ENCODE peak calls at places on chromosomes 16 and 17, in ten cellular contexts. One of them, this sample, is unnamed. For H3K27me3, the result is how much of the 10 kb centered on the place peaks cover.

GRCh38 chr16:54542805-54543504 is 256.4 kb upstream of the IRX3 start:
- DNase-seq in aorta: no peak
- DNase-seq in ovary: no peak
- DNase-seq in CD8-positive, alpha-beta T cell: no peak
- DNase-seq in psoas muscle: no peak
- DNase-seq in uterus: no peak
- DNase-seq in adrenal gland: no peak
- DNase-seq in prostate gland: no peak
- DNase-seq in mesendoderm: no peak
- DNase-seq in lung: no peak
- DNase-seq in this sample: no peak

GRCh38 chr17:60565233-60565632 is 34.8 kb upstream of the PPM1D start:
- DNase-seq in aorta: no peak
- DNase-seq in ovary: no peak
- DNase-seq in CD8-positive, alpha-beta T cell: no peak
- DNase-seq in psoas muscle: no peak
- DNase-seq in uterus: no peak
- DNase-seq in adrenal gland: no peak
- DNase-seq in prostate gland: no peak
- DNase-seq in mesendoderm: no peak
- DNase-seq in lung: no peak
- DNase-seq in this sample: no peak

GRCh38 chr16:4021070-4021779 is 95.0 kb downstream of the ADCY9 start:
- DNase-seq in aorta: peak
- DNase-seq in ovary: no peak
- DNase-seq in CD8-positive, alpha-beta T cell: no peak
- DNase-seq in psoas muscle: no peak
- DNase-seq in uterus: no peak
- DNase-seq in adrenal gland: no peak
- DNase-seq in prostate gland: peak
- DNase-seq in mesendoderm: no peak
- DNase-seq in lung: peak
- DNase-seq in this sample: no peak

GRCh38 chr17:80948091-80948960 is 43.3 kb upstream of the CHMP6 start:
- DNase-seq in aorta: peak
- DNase-seq in ovary: no peak
- DNase-seq in CD8-positive, alpha-beta T cell: no peak
- DNase-seq in psoas muscle: no peak
- DNase-seq in uterus: peak
- DNase-seq in adrenal gland: no peak
- DNase-seq in prostate gland: no peak
- DNase-seq in mesendoderm: no peak
- DNase-seq in lung: no peak
- DNase-seq in this sample: no peak

GRCh38 chr17:38556234-38556633 is 49.5 kb downstream of the SRCIN1 start:
- DNase-seq in aorta: no peak
- DNase-seq in ovary: no peak
- DNase-seq in CD8-positive, alpha-beta T cell: no peak
- DNase-seq in psoas muscle: no peak
- DNase-seq in uterus: no peak
- DNase-seq in adrenal gland: no peak
- DNase-seq in prostate gland: no peak
- DNase-seq in mesendoderm: no peak
- DNase-seq in lung: no peak
- DNase-seq in this sample: no peak

GRCh38 chr17:61770752-61771533 is 92.4 kb downstream of the BRIP1 start:
- DNase-seq in aorta: no peak
- DNase-seq in ovary: no peak
- DNase-seq in CD8-positive, alpha-beta T cell: no peak
- DNase-seq in psoas muscle: no peak
- DNase-seq in uterus: no peak
- DNase-seq in adrenal gland: no peak
- DNase-seq in prostate gland: no peak
- DNase-seq in mesendoderm: no peak
- DNase-seq in lung: no peak
- DNase-seq in this sample: no peak

GRCh38 chr17:57097832-57098421 is 12.9 kb downstream of the AKAP1 start:
- DNase-seq in aorta: no peak
- DNase-seq in ovary: peak
- DNase-seq in CD8-positive, alpha-beta T cell: no peak
- DNase-seq in psoas muscle: no peak
- DNase-seq in uterus: no peak
- DNase-seq in adrenal gland: no peak
- DNase-seq in prostate gland: no peak
- DNase-seq in mesendoderm: no peak
- DNase-seq in lung: no peak
- DNase-seq in this sample: no peak

GRCh38 chr17:15508466-15508865 is 41.0 kb upstream of the CDRT4 start:
- DNase-seq in aorta: no peak
- DNase-seq in ovary: no peak
- DNase-seq in CD8-positive, alpha-beta T cell: no peak
- DNase-seq in psoas muscle: no peak
- DNase-seq in uterus: no peak
- DNase-seq in adrenal gland: no peak
- DNase-seq in prostate gland: no peak
- DNase-seq in mesendoderm: no peak
- DNase-seq in lung: no peak
- DNase-seq in this sample: no peak

GRCh38 chr17:61832463-61832862 is 30.9 kb downstream of the BRIP1 start:
- DNase-seq in aorta: no peak
- DNase-seq in ovary: no peak
- DNase-seq in CD8-positive, alpha-beta T cell: no peak
- DNase-seq in psoas muscle: no peak
- DNase-seq in uterus: no peak
- DNase-seq in adrenal gland: no peak
- DNase-seq in prostate gland: no peak
- DNase-seq in mesendoderm: no peak
- DNase-seq in lung: no peak
- DNase-seq in this sample: no peak

GRCh38 chr17:2909164-2909852 is 113.1 kb downstream of the RAP1GAP2 start:
- DNase-seq in aorta: no peak
- DNase-seq in ovary: no peak
- DNase-seq in CD8-positive, alpha-beta T cell: no peak
- DNase-seq in psoas muscle: no peak
- DNase-seq in uterus: no peak
- DNase-seq in adrenal gland: no peak
- DNase-seq in prostate gland: no peak
- DNase-seq in mesendoderm: no peak
- DNase-seq in lung: no peak
- DNase-seq in this sample: no peak

DNA sequence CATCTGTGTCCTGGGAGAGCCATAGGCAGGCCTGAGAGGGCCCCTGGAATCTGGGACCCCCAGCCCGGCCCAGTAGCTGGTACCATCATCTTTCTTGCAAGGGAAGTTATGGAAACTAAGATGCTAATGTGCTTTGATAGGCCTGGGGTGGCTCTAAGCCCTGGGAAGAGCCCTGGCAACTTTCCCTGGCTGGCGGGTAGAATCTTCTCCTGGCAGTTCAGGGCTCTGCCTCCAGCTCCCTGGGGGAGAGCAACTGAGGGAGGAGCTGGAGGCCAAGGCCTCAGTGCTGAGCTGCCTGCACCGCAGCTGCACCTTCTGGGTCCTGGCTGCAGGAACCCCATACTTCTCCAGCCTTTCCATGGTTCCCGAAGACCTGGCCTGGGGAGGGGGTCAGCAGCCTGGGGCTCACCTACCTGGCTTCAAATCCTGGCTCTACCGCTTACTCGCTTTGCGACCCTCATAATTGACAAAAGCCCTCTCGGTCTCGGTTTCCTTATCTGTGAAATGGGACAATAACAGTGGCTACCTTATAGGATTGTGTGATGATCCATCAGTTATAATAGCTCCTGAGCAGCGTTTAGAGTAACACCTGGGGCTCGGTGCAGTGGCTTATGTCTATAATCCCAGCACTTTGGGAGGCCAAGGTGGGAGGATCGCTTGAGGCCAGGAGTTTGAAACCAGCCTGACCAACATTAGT is 333.7 kb downstream of the SEC14L1 start:
- DNase-seq in aorta: no peak
- DNase-seq in ovary: peak
- DNase-seq in CD8-positive, alpha-beta T cell: no peak
- DNase-seq in psoas muscle: no peak
- DNase-seq in uterus: peak
- DNase-seq in adrenal gland: no peak
- DNase-seq in prostate gland: no peak
- DNase-seq in mesendoderm: peak
- DNase-seq in lung: no peak
- DNase-seq in this sample: no peak
- H3K27ac ChIP-seq in aorta: no peak
- H3K27ac ChIP-seq in ovary: no peak
- H3K27ac ChIP-seq in CD8-positive, alpha-beta T cell: no peak
- H3K27ac ChIP-seq in psoas muscle: peak
- H3K27ac ChIP-seq in uterus: peak
- H3K27ac ChIP-seq in adrenal gland: peak
- H3K27ac ChIP-seq in prostate gland: peak
- H3K27ac ChIP-seq in mesendoderm: no peak
- H3K27ac ChIP-seq in lung: no peak
- H3K27ac ChIP-seq in this sample: peak

GRCh38 chr16:19167710-19168172 is 299 bp upstream of the SYT17 start:
- DNase-seq in aorta: peak
- DNase-seq in ovary: no peak
- DNase-seq in CD8-positive, alpha-beta T cell: no peak
- DNase-seq in psoas muscle: peak
- DNase-seq in uterus: peak
- DNase-seq in adrenal gland: peak
- DNase-seq in prostate gland: peak
- DNase-seq in mesendoderm: peak
- DNase-seq in lung: peak
- DNase-seq in this sample: no peak

GRCh38 chr16:19168173-19169080 is at the start of gene SYT17:
- DNase-seq in aorta: no peak
- DNase-seq in ovary: no peak
- DNase-seq in CD8-positive, alpha-beta T cell: no peak
- DNase-seq in psoas muscle: peak
- DNase-seq in uterus: no peak
- DNase-seq in adrenal gland: peak
- DNase-seq in prostate gland: peak
- DNase-seq in mesendoderm: peak
- DNase-seq in lung: peak
- DNase-seq in this sample: no peak

GRCh38 chr16:19166500-19166899 is 1.5 kb upstream of the SYT17 start:
- DNase-seq in aorta: no peak
- DNase-seq in ovary: no peak
- DNase-seq in CD8-positive, alpha-beta T cell: no peak
- DNase-seq in psoas muscle: no peak
- DNase-seq in uterus: no peak
- DNase-seq in adrenal gland: no peak
- DNase-seq in prostate gland: no peak
- DNase-seq in mesendoderm: no peak
- DNase-seq in lung: peak
- DNase-seq in this sample: no peak

GRCh38 chr16:19170043-19170655 is 2.1 kb downstream of the SYT17 start:
- DNase-seq in aorta: no peak
- DNase-seq in ovary: no peak
- DNase-seq in CD8-positive, alpha-beta T cell: no peak
- DNase-seq in psoas muscle: no peak
- DNase-seq in uterus: no peak
- DNase-seq in adrenal gland: no peak
- DNase-seq in prostate gland: no peak
- DNase-seq in mesendoderm: no peak
- DNase-seq in lung: no peak
- DNase-seq in this sample: no peak

GRCh38 chr16:19169081-19169639 is 1.1 kb downstream of the SYT17 start:
- DNase-seq in aorta: no peak
- DNase-seq in ovary: no peak
- DNase-seq in CD8-positive, alpha-beta T cell: no peak
- DNase-seq in psoas muscle: no peak
- DNase-seq in uterus: no peak
- DNase-seq in adrenal gland: no peak
- DNase-seq in prostate gland: no peak
- DNase-seq in mesendoderm: no peak
- DNase-seq in lung: no peak
- DNase-seq in this sample: no peak
- H3K27me3 ChIP-seq in aorta: under half
- H3K27me3 ChIP-seq in ovary: under half
- H3K27me3 ChIP-seq in CD8-positive, alpha-beta T cell: under half
- H3K27me3 ChIP-seq in psoas muscle: under half
- H3K27me3 ChIP-seq in uterus: under half
- H3K27me3 ChIP-seq in adrenal gland: under half
- H3K27me3 ChIP-seq in prostate gland: under half
- H3K27me3 ChIP-seq in mesendoderm: under half
- H3K27me3 ChIP-seq in lung: under half
- H3K27me3 ChIP-seq in this sample: under half

GRCh38 chr16:58518083-58518979 is 3.0 kb downstream of the SETD6 start:
- DNase-seq in aorta: no peak
- DNase-seq in ovary: no peak
- DNase-seq in CD8-positive, alpha-beta T cell: no peak
- DNase-seq in psoas muscle: no peak
- DNase-seq in uterus: no peak
- DNase-seq in adrenal gland: no peak
- DNase-seq in prostate gland: no peak
- DNase-seq in mesendoderm: no peak
- DNase-seq in lung: no peak
- DNase-seq in this sample: no peak

GRCh38 chr16:58515125-58515870 is at the start of gene SETD6:
- DNase-seq in aorta: peak
- DNase-seq in ovary: peak
- DNase-seq in CD8-positive, alpha-beta T cell: peak
- DNase-seq in psoas muscle: peak
- DNase-seq in uterus: peak
- DNase-seq in adrenal gland: peak
- DNase-seq in prostate gland: peak
- DNase-seq in mesendoderm: peak
- DNase-seq in lung: peak
- DNase-seq in this sample: peak

GRCh38 chr16:58518980-58519368 is 3.7 kb downstream of the SETD6 start:
- DNase-seq in aorta: no peak
- DNase-seq in ovary: no peak
- DNase-seq in CD8-positive, alpha-beta T cell: no peak
- DNase-seq in psoas muscle: no peak
- DNase-seq in uterus: no peak
- DNase-seq in adrenal gland: no peak
- DNase-seq in prostate gland: no peak
- DNase-seq in mesendoderm: no peak
- DNase-seq in lung: no peak
- DNase-seq in this sample: no peak

GRCh38 chr16:58515871-58516767 is 802 bp downstream of the SETD6 start:
- DNase-seq in aorta: peak
- DNase-seq in ovary: no peak
- DNase-seq in CD8-positive, alpha-beta T cell: peak
- DNase-seq in psoas muscle: peak
- DNase-seq in uterus: no peak
- DNase-seq in adrenal gland: peak
- DNase-seq in prostate gland: no peak
- DNase-seq in mesendoderm: peak
- DNase-seq in lung: no peak
- DNase-seq in this sample: peak

GRCh38 chr16:58516768-58517107 is 1.4 kb downstream of the SETD6 start:
- DNase-seq in aorta: no peak
- DNase-seq in ovary: no peak
- DNase-seq in CD8-positive, alpha-beta T cell: no peak
- DNase-seq in psoas muscle: no peak
- DNase-seq in uterus: no peak
- DNase-seq in adrenal gland: no peak
- DNase-seq in prostate gland: no peak
- DNase-seq in mesendoderm: no peak
- DNase-seq in lung: no peak
- DNase-seq in this sample: no peak
- H3K27ac ChIP-seq in aorta: no peak
- H3K27ac ChIP-seq in ovary: no peak
- H3K27ac ChIP-seq in CD8-positive, alpha-beta T cell: no peak
- H3K27ac ChIP-seq in psoas muscle: peak
- H3K27ac ChIP-seq in uterus: no peak
- H3K27ac ChIP-seq in adrenal gland: peak
- H3K27ac ChIP-seq in prostate gland: no peak
- H3K27ac ChIP-seq in mesendoderm: no peak
- H3K27ac ChIP-seq in lung: no peak
- H3K27ac ChIP-seq in this sample: no peak

GRCh38 chr16:85608887-85609286 is 4.2 kb upstream of the GSE1 start:
- DNase-seq in aorta: no peak
- DNase-seq in ovary: no peak
- DNase-seq in CD8-positive, alpha-beta T cell: no peak
- DNase-seq in psoas muscle: no peak
- DNase-seq in uterus: no peak
- DNase-seq in adrenal gland: no peak
- DNase-seq in prostate gland: no peak
- DNase-seq in mesendoderm: no peak
- DNase-seq in lung: no peak
- DNase-seq in this sample: no peak
- H3K27me3 ChIP-seq in aorta: under half
- H3K27me3 ChIP-seq in ovary: under half
- H3K27me3 ChIP-seq in CD8-positive, alpha-beta T cell: under half
- H3K27me3 ChIP-seq in psoas muscle: under half
- H3K27me3 ChIP-seq in uterus: under half
- H3K27me3 ChIP-seq in adrenal gland: under half
- H3K27me3 ChIP-seq in prostate gland: under half
- H3K27me3 ChIP-seq in mesendoderm: under half
- H3K27me3 ChIP-seq in lung: under half
- H3K27me3 ChIP-seq in this sample: under half

This sample was measured in CD4-positive, alpha-beta T cell.